ENCODE peak calls at places on chromosomes 12 and 14, in nine cellular contexts. One of them, this sample, is unnamed.

GRCh38 chr12:5432011-5432400 is at the start of gene NTF3:
- DNase-seq in SW 1271: no peak
- DNase-seq in left colon: no peak
- DNase-seq in caudate nucleus: no peak
- DNase-seq in glomerular endothelial cell: no peak
- DNase-seq in activated T-helper 9 cell treated with anti-CD3 and anti-CD28 coated beads, Interleukin-2, amount 50 U/mL, for 16 hours: no peak
- DNase-seq in posterior vena cava: no peak
- DNase-seq in GM23338: peak
- DNase-seq in psoas muscle: no peak
- DNase-seq in this sample: peak

GRCh38 chr14:101456246-101457159 is 104.8 kb upstream of the DIO3 start:
- DNase-seq in SW 1271: no peak
- DNase-seq in left colon: no peak
- DNase-seq in caudate nucleus: no peak
- DNase-seq in glomerular endothelial cell: no peak
- DNase-seq in activated T-helper 9 cell treated with anti-CD3 and anti-CD28 coated beads, Interleukin-2, amount 50 U/mL, for 16 hours: no peak
- DNase-seq in posterior vena cava: peak
- DNase-seq in GM23338: peak
- DNase-seq in psoas muscle: no peak
- DNase-seq in this sample: peak

GRCh38 chr14:89775161-89775560 is 179.4 kb downstream of the EFCAB11 start:
- DNase-seq in SW 1271: no peak
- DNase-seq in left colon: no peak
- DNase-seq in caudate nucleus: no peak
- DNase-seq in glomerular endothelial cell: no peak
- DNase-seq in activated T-helper 9 cell treated with anti-CD3 and anti-CD28 coated beads, Interleukin-2, amount 50 U/mL, for 16 hours: no peak
- DNase-seq in posterior vena cava: no peak
- DNase-seq in GM23338: no peak
- DNase-seq in psoas muscle: no peak
- DNase-seq in this sample: no peak

GRCh38 chr12:69932154-69932553 is 107.1 kb downstream of the MYRFL start:
- DNase-seq in SW 1271: no peak
- DNase-seq in left colon: no peak
- DNase-seq in caudate nucleus: no peak
- DNase-seq in glomerular endothelial cell: no peak
- DNase-seq in activated T-helper 9 cell treated with anti-CD3 and anti-CD28 coated beads, Interleukin-2, amount 50 U/mL, for 16 hours: no peak
- DNase-seq in posterior vena cava: no peak
- DNase-seq in GM23338: peak
- DNase-seq in psoas muscle: no peak
- DNase-seq in this sample: peak

GRCh38 chr12:19957578-19957977 is 410.8 kb upstream of the PDE3A start:
- DNase-seq in SW 1271: no peak
- DNase-seq in left colon: no peak
- DNase-seq in caudate nucleus: no peak
- DNase-seq in glomerular endothelial cell: no peak
- DNase-seq in activated T-helper 9 cell treated with anti-CD3 and anti-CD28 coated beads, Interleukin-2, amount 50 U/mL, for 16 hours: no peak
- DNase-seq in posterior vena cava: no peak
- DNase-seq in GM23338: no peak
- DNase-seq in psoas muscle: no peak
- DNase-seq in this sample: no peak

GRCh38 chr12:110379642-110380041 is 23.9 kb downstream of the ANAPC7 start:
- DNase-seq in SW 1271: no peak
- DNase-seq in left colon: no peak
- DNase-seq in caudate nucleus: peak
- DNase-seq in glomerular endothelial cell: no peak
- DNase-seq in activated T-helper 9 cell treated with anti-CD3 and anti-CD28 coated beads, Interleukin-2, amount 50 U/mL, for 16 hours: no peak
- DNase-seq in posterior vena cava: no peak
- DNase-seq in GM23338: no peak
- DNase-seq in psoas muscle: no peak
- DNase-seq in this sample: no peak

GRCh38 chr14:34354556-34354955 is 107.5 kb downstream of the SPTSSA start:
- DNase-seq in SW 1271: no peak
- DNase-seq in left colon: no peak
- DNase-seq in caudate nucleus: no peak
- DNase-seq in glomerular endothelial cell: no peak
- DNase-seq in activated T-helper 9 cell treated with anti-CD3 and anti-CD28 coated beads, Interleukin-2, amount 50 U/mL, for 16 hours: no peak
- DNase-seq in posterior vena cava: no peak
- DNase-seq in GM23338: no peak
- DNase-seq in psoas muscle: no peak
- DNase-seq in this sample: no peak

GRCh38 chr14:103136388-103137271 is 13.4 kb downstream of the TNFAIP2 start:
- DNase-seq in SW 1271: no peak
- DNase-seq in left colon: no peak
- DNase-seq in caudate nucleus: no peak
- DNase-seq in glomerular endothelial cell: no peak
- DNase-seq in activated T-helper 9 cell treated with anti-CD3 and anti-CD28 coated beads, Interleukin-2, amount 50 U/mL, for 16 hours: no peak
- DNase-seq in posterior vena cava: no peak
- DNase-seq in GM23338: peak
- DNase-seq in psoas muscle: peak
- DNase-seq in this sample: peak

GRCh38 chr14:101125719-101126375 is 222.3 kb upstream of the RTL1 start:
- DNase-seq in SW 1271: no peak
- DNase-seq in left colon: no peak
- DNase-seq in caudate nucleus: no peak
- DNase-seq in glomerular endothelial cell: no peak
- DNase-seq in activated T-helper 9 cell treated with anti-CD3 and anti-CD28 coated beads, Interleukin-2, amount 50 U/mL, for 16 hours: no peak
- DNase-seq in posterior vena cava: no peak
- DNase-seq in GM23338: no peak
- DNase-seq in psoas muscle: peak
- DNase-seq in this sample: no peak

GRCh38 chr14:51547260-51547659 is 104.5 kb upstream of the FRMD6 start:
- DNase-seq in SW 1271: peak
- DNase-seq in left colon: no peak
- DNase-seq in caudate nucleus: no peak
- DNase-seq in glomerular endothelial cell: peak
- DNase-seq in activated T-helper 9 cell treated with anti-CD3 and anti-CD28 coated beads, Interleukin-2, amount 50 U/mL, for 16 hours: no peak
- DNase-seq in posterior vena cava: no peak
- DNase-seq in GM23338: no peak
- DNase-seq in psoas muscle: no peak
- DNase-seq in this sample: no peak

GRCh38 chr12:120642806-120643205 is 2.4 kb downstream of the CABP1 start:
- DNase-seq in SW 1271: no peak
- DNase-seq in left colon: no peak
- DNase-seq in caudate nucleus: no peak
- DNase-seq in glomerular endothelial cell: no peak
- DNase-seq in activated T-helper 9 cell treated with anti-CD3 and anti-CD28 coated beads, Interleukin-2, amount 50 U/mL, for 16 hours: no peak
- DNase-seq in posterior vena cava: no peak
- DNase-seq in GM23338: no peak
- DNase-seq in psoas muscle: no peak
- DNase-seq in this sample: no peak

GRCh38 chr14:80496090-80496489 is 284.8 kb upstream of the DIO2 start:
- DNase-seq in SW 1271: no peak
- DNase-seq in left colon: no peak
- DNase-seq in caudate nucleus: no peak
- DNase-seq in glomerular endothelial cell: no peak
- DNase-seq in activated T-helper 9 cell treated with anti-CD3 and anti-CD28 coated beads, Interleukin-2, amount 50 U/mL, for 16 hours: no peak
- DNase-seq in posterior vena cava: no peak
- DNase-seq in GM23338: no peak
- DNase-seq in psoas muscle: no peak
- DNase-seq in this sample: no peak

GRCh38 chr12:108967869-108968540 is 52.9 kb downstream of the SVOP start:
- DNase-seq in SW 1271: no peak
- DNase-seq in left colon: no peak
- DNase-seq in caudate nucleus: no peak
- DNase-seq in glomerular endothelial cell: no peak
- DNase-seq in activated T-helper 9 cell treated with anti-CD3 and anti-CD28 coated beads, Interleukin-2, amount 50 U/mL, for 16 hours: no peak
- DNase-seq in posterior vena cava: no peak
- DNase-seq in GM23338: peak
- DNase-seq in psoas muscle: no peak
- DNase-seq in this sample: peak

GRCh38 chr12:31947971-31948370 is 11.2 kb upstream of the RESF1 start:
- DNase-seq in SW 1271: no peak
- DNase-seq in left colon: no peak
- DNase-seq in caudate nucleus: no peak
- DNase-seq in glomerular endothelial cell: no peak
- DNase-seq in activated T-helper 9 cell treated with anti-CD3 and anti-CD28 coated beads, Interleukin-2, amount 50 U/mL, for 16 hours: no peak
- DNase-seq in posterior vena cava: no peak
- DNase-seq in GM23338: no peak
- DNase-seq in psoas muscle: no peak
- DNase-seq in this sample: no peak

GRCh38 chr14:86057018-86057667 is 527.2 kb downstream of the FLRT2 start:
- DNase-seq in SW 1271: no peak
- DNase-seq in left colon: no peak
- DNase-seq in caudate nucleus: peak
- DNase-seq in glomerular endothelial cell: no peak
- DNase-seq in activated T-helper 9 cell treated with anti-CD3 and anti-CD28 coated beads, Interleukin-2, amount 50 U/mL, for 16 hours: no peak
- DNase-seq in posterior vena cava: no peak
- DNase-seq in GM23338: peak
- DNase-seq in psoas muscle: no peak
- DNase-seq in this sample: peak

This sample was measured in iPS-NIHi11.